ENCODE peak calls at places on chromosome 1, in ten cellular contexts. One of them, this sample, is unnamed.

GRCh38 chr1:36650200-36651065 is 167.7 kb upstream of the CSF3R start:
- DNase-seq in K562: peak
- DNase-seq in upper lobe of right lung: no peak
- DNase-seq in caudate nucleus: no peak
- DNase-seq in GM04504: peak
- DNase-seq in ovary: peak
- DNase-seq in NCI-H1417 treated with DMSO at 0.1 percent for 48 hours: no peak
- DNase-seq in fibroblast of mammary gland: peak
- DNase-seq in HCEC 1CT: peak
- DNase-seq in effector memory CD8-positive, alpha-beta T cell: peak
- DNase-seq in this sample: peak

GRCh38 chr1:175244206-175244605 is 51.6 kb upstream of the KIAA0040 start:
- DNase-seq in K562: no peak
- DNase-seq in upper lobe of right lung: no peak
- DNase-seq in caudate nucleus: no peak
- DNase-seq in GM04504: no peak
- DNase-seq in ovary: no peak
- DNase-seq in NCI-H1417 treated with DMSO at 0.1 percent for 48 hours: no peak
- DNase-seq in fibroblast of mammary gland: no peak
- DNase-seq in HCEC 1CT: no peak
- DNase-seq in effector memory CD8-positive, alpha-beta T cell: no peak
- DNase-seq in this sample: no peak

GRCh38 chr1:179883739-179884138 is 1.7 kb downstream of the TOR1AIP1 start:
- DNase-seq in K562: peak
- DNase-seq in upper lobe of right lung: no peak
- DNase-seq in caudate nucleus: no peak
- DNase-seq in GM04504: no peak
- DNase-seq in ovary: no peak
- DNase-seq in NCI-H1417 treated with DMSO at 0.1 percent for 48 hours: no peak
- DNase-seq in fibroblast of mammary gland: peak
- DNase-seq in HCEC 1CT: no peak
- DNase-seq in effector memory CD8-positive, alpha-beta T cell: peak
- DNase-seq in this sample: no peak

GRCh38 chr1:20115479-20115878 is 3.9 kb downstream of the PLA2G2D start:
- DNase-seq in K562: no peak
- DNase-seq in upper lobe of right lung: peak
- DNase-seq in caudate nucleus: no peak
- DNase-seq in GM04504: no peak
- DNase-seq in ovary: no peak
- DNase-seq in NCI-H1417 treated with DMSO at 0.1 percent for 48 hours: no peak
- DNase-seq in fibroblast of mammary gland: no peak
- DNase-seq in HCEC 1CT: no peak
- DNase-seq in effector memory CD8-positive, alpha-beta T cell: no peak
- DNase-seq in this sample: no peak

GRCh38 chr1:11847667-11848445 is at the start of gene NPPA:
- DNase-seq in K562: no peak
- DNase-seq in upper lobe of right lung: no peak
- DNase-seq in caudate nucleus: no peak
- DNase-seq in GM04504: peak
- DNase-seq in ovary: no peak
- DNase-seq in NCI-H1417 treated with DMSO at 0.1 percent for 48 hours: peak
- DNase-seq in fibroblast of mammary gland: peak
- DNase-seq in HCEC 1CT: no peak
- DNase-seq in effector memory CD8-positive, alpha-beta T cell: no peak
- DNase-seq in this sample: peak

GRCh38 chr1:165240486-165240885 is 116.0 kb downstream of the LMX1A start:
- DNase-seq in K562: no peak
- DNase-seq in upper lobe of right lung: no peak
- DNase-seq in caudate nucleus: no peak
- DNase-seq in GM04504: no peak
- DNase-seq in ovary: no peak
- DNase-seq in NCI-H1417 treated with DMSO at 0.1 percent for 48 hours: no peak
- DNase-seq in fibroblast of mammary gland: no peak
- DNase-seq in HCEC 1CT: no peak
- DNase-seq in effector memory CD8-positive, alpha-beta T cell: no peak
- DNase-seq in this sample: no peak

GRCh38 chr1:214990619-214991018 is 91.9 kb upstream of the KCNK2 start:
- DNase-seq in K562: no peak
- DNase-seq in upper lobe of right lung: no peak
- DNase-seq in caudate nucleus: no peak
- DNase-seq in GM04504: peak
- DNase-seq in ovary: no peak
- DNase-seq in NCI-H1417 treated with DMSO at 0.1 percent for 48 hours: no peak
- DNase-seq in fibroblast of mammary gland: peak
- DNase-seq in HCEC 1CT: peak
- DNase-seq in effector memory CD8-positive, alpha-beta T cell: no peak
- DNase-seq in this sample: no peak

GRCh38 chr1:170881268-170882265 is 53.8 kb upstream of the MROH9 start:
- DNase-seq in K562: no peak
- DNase-seq in upper lobe of right lung: no peak
- DNase-seq in caudate nucleus: no peak
- DNase-seq in GM04504: no peak
- DNase-seq in ovary: no peak
- DNase-seq in NCI-H1417 treated with DMSO at 0.1 percent for 48 hours: peak
- DNase-seq in fibroblast of mammary gland: peak
- DNase-seq in HCEC 1CT: peak
- DNase-seq in effector memory CD8-positive, alpha-beta T cell: no peak
- DNase-seq in this sample: no peak

GRCh38 chr1:172536256-172536655 is 3.3 kb downstream of the SUCO start:
- DNase-seq in K562: no peak
- DNase-seq in upper lobe of right lung: no peak
- DNase-seq in caudate nucleus: no peak
- DNase-seq in GM04504: no peak
- DNase-seq in ovary: no peak
- DNase-seq in NCI-H1417 treated with DMSO at 0.1 percent for 48 hours: no peak
- DNase-seq in fibroblast of mammary gland: peak
- DNase-seq in HCEC 1CT: no peak
- DNase-seq in effector memory CD8-positive, alpha-beta T cell: no peak
- DNase-seq in this sample: no peak

GRCh38 chr1:33081554-33082305 is 777 bp downstream of the AZIN2 start:
- DNase-seq in K562: peak
- DNase-seq in upper lobe of right lung: no peak
- DNase-seq in caudate nucleus: no peak
- DNase-seq in GM04504: no peak
- DNase-seq in ovary: no peak
- DNase-seq in NCI-H1417 treated with DMSO at 0.1 percent for 48 hours: no peak
- DNase-seq in fibroblast of mammary gland: no peak
- DNase-seq in HCEC 1CT: no peak
- DNase-seq in effector memory CD8-positive, alpha-beta T cell: no peak
- DNase-seq in this sample: peak

GRCh38 chr1:246795094-246795671 is 71.0 kb downstream of the SCCPDH start:
- DNase-seq in K562: no peak
- DNase-seq in upper lobe of right lung: no peak
- DNase-seq in caudate nucleus: no peak
- DNase-seq in GM04504: no peak
- DNase-seq in ovary: no peak
- DNase-seq in NCI-H1417 treated with DMSO at 0.1 percent for 48 hours: no peak
- DNase-seq in fibroblast of mammary gland: no peak
- DNase-seq in HCEC 1CT: no peak
- DNase-seq in effector memory CD8-positive, alpha-beta T cell: no peak
- DNase-seq in this sample: no peak

GRCh38 chr1:54051936-54052469 is 1.0 kb downstream of the TMEM59 start:
- DNase-seq in K562: peak
- DNase-seq in upper lobe of right lung: no peak
- DNase-seq in caudate nucleus: no peak
- DNase-seq in GM04504: peak
- DNase-seq in ovary: no peak
- DNase-seq in NCI-H1417 treated with DMSO at 0.1 percent for 48 hours: peak
- DNase-seq in fibroblast of mammary gland: peak
- DNase-seq in HCEC 1CT: no peak
- DNase-seq in effector memory CD8-positive, alpha-beta T cell: no peak
- DNase-seq in this sample: no peak

This sample was measured in right cardiac atrium.